ENCODE peak calls at places on chromosomes 2 and 18, in six cellular contexts. R is NCI-H1105; M is A549; A is EL; K is stimulated activated naive B cell treated with anti-CD40 and anti-IgM and Interleukin-4, amounts not matched to agents 10 μg/mL and 1 μg/mL and 100 μg/mL, for 72 hours; Z is cardiac muscle cell. J is an unnamed sample.

GRCh38 chr2:20675701-20676352 is 8.9 kb downstream of the GDF7 start:
- DNase-seq in A (no peak), K (peak; percentile 41), Z (no peak), M (peak; percentile 41), R (no peak), J (no peak)

GRCh38 chr18:78722959-78723706 is 256.5 kb upstream of the SALL3 start:
- DNase-seq in Z (no peak), R (no peak), K (no peak), A (no peak), M (no peak), J (no peak)

GRCh38 chr18:56407631-56408030 is 230.8 kb downstream of the TXNL1 start:
- DNase-seq in M (no peak), A (no peak), Z (no peak), K (no peak), R (no peak), J (no peak)

GRCh38 chr2:28048341-28048740 is 157.8 kb downstream of the BABAM2 start:
- DNase-seq in R (no peak), M (no peak), Z (no peak), A (peak; percentile 61), K (no peak), J (no peak)

GRCh38 chr2:74917702-74918619 is 40.5 kb upstream of the POLE4 start:
- DNase-seq in R (no peak), M (peak; percentile 42), A (peak; percentile 99), K (no peak), Z (peak; percentile 38), J (no peak)

GRCh38 chr2:190637331-190637734 is 11.6 kb upstream of the NAB1 start:
- DNase-seq in Z (peak; percentile 72), R (no peak), K (no peak), M (peak; percentile 49), A (peak; percentile 43), J (no peak)

GRCh38 chr2:204974487-204974886 is 429.2 kb downstream of the PARD3B start:
- DNase-seq in M (no peak), K (no peak), A (no peak), Z (no peak), R (no peak), J (no peak)

GRCh38 chr18:32930695-32931301 is 158.0 kb upstream of the KLHL14 start:
- DNase-seq in M (peak; percentile 27), A (no peak), Z (peak; percentile 68), R (peak; percentile 3), K (no peak), J (no peak)

GRCh38 chr2:72788756-72789155 is 37.1 kb downstream of the EXOC6B start:
- DNase-seq in K (no peak), M (peak; percentile 17), Z (peak; percentile 41), R (no peak), A (peak; percentile 68), J (no peak)

GRCh38 chr18:6885992-6886823 is 156.7 kb downstream of the ARHGAP28 start:
- DNase-seq in K (no peak), A (peak; percentile 56), M (peak; percentile 24), R (peak; percentile 26), Z (peak; percentile 76), J (no peak)

GRCh38 chr2:201348758-201349157 is 8.4 kb downstream of the FLACC1 start:
- DNase-seq in Z (no peak), A (no peak), M (no peak), K (no peak), R (no peak), J (no peak)